ENCODE peak calls at places on chromosomes 12 and 14, in six cellular contexts. E, X, R, B, H and Z are unnamed samples.
A peak's percentile ranks its signal among the peaks of the same experiment; 100 is the strongest.

GRCh38 chr14:101823081-101823480 is 61.6 kb downstream of the PPP2R5C start:
- DNase-seq in E (no peak), R (no peak), H (no peak), X (no peak), B (peak; percentile 29), Z (no peak)

GRCh38 chr12:124713041-124713435 is 145.6 kb upstream of the NCOR2 start:
- DNase-seq in R (no peak), B (no peak), E (no peak), H (no peak), X (no peak), Z (no peak)

GRCh38 chr14:99579903-99580570 is 24.0 kb downstream of the CCDC85C start:
- DNase-seq in R (peak; percentile 84), E (peak; percentile 75), X (no peak), B (no peak), H (no peak), Z (no peak)

GRCh38 chr14:102873546-102874061 is 48.9 kb upstream of the AMN start:
- DNase-seq in E (no peak), R (no peak), X (no peak), H (no peak), B (no peak), Z (no peak)

GRCh38 chr12:26658991-26659390 is 174.0 kb downstream of the ITPR2 start:
- DNase-seq in E (no peak), R (no peak), B (peak; percentile 75), H (no peak), X (no peak), Z (no peak)

GRCh38 chr12:92030618-92031017 is 115.0 kb downstream of the BTG1 start:
- DNase-seq in X (no peak), B (peak; percentile 8), H (no peak), R (no peak), E (no peak), Z (no peak)

GRCh38 chr12:34625116-34625515 is 602.8 kb downstream of the ALG10 start:
- DNase-seq in B (no peak), X (no peak), E (no peak), H (no peak), R (no peak), Z (no peak)

GRCh38 chr12:112346194-112346593 is 36.0 kb downstream of the HECTD4 start:
- DNase-seq in X (no peak), R (peak; percentile 26), H (no peak), E (no peak), B (no peak), Z (no peak)

GRCh38 chr12:123748661-123749060 is 13.4 kb upstream of the DNAH10 start:
- DNase-seq in H (no peak), E (no peak), R (no peak), X (no peak), B (no peak), Z (no peak)

GRCh38 chr12:88501976-88502938 is 78.0 kb downstream of the KITLG start:
- DNase-seq in R (no peak), X (no peak), H (no peak), B (peak; percentile 80), E (no peak), Z (no peak)

GRCh38 chr12:6605425-6606330 is 1.5 kb downstream of the CHD4 start:
- DNase-seq in R (peak; percentile 31), H (no peak), X (no peak), B (peak; percentile 17), E (peak; percentile 36), Z (no peak)

GRCh38 chr14:36555998-36556743 is 26.2 kb downstream of the NKX2-8 start:
- DNase-seq in E (no peak), H (no peak), B (no peak), X (no peak), R (no peak), Z (no peak)

GRCh38 chr12:57479376-57480115 is at the start of gene ARHGAP9:
- DNase-seq in R (no peak), H (no peak), E (no peak), X (no peak), B (no peak), Z (no peak)

GRCh38 chr12:92533280-92533890 is 169.4 kb upstream of the PLEKHG7 start:
- DNase-seq in B (peak; percentile 61), H (no peak), X (no peak), R (no peak), E (no peak), Z (no peak)

GRCh38 chr12:96617178-96617577 is 127.8 kb downstream of the CFAP54 start:
- DNase-seq in B (no peak), E (no peak), X (no peak), R (peak; percentile 16), H (no peak), Z (no peak)